ENCODE peak calls at places on chromosome 1, in eight cellular contexts. E, K, G, N, H, V, Y and T are unnamed samples.

GRCh38 chr1:222529916-222530315 is 18.0 kb downstream of the HHIPL2 start:
- DNase-seq in E (no peak), K (no peak), G (no peak), N (no peak), H (no peak), V (no peak), Y (no peak), T (no peak)

GRCh38 chr1:170711682-170712081 is 47.8 kb downstream of the PRRX1 start:
- DNase-seq in E (no peak), K (peak; percentile 95), G (no peak), N (no peak), H (no peak), V (no peak), Y (no peak), T (no peak)

GRCh38 chr1:9231648-9232332 is 2.8 kb upstream of the H6PD start:
- DNase-seq in E (no peak), K (peak; percentile 64), G (no peak), N (no peak), H (no peak), V (no peak), Y (no peak), T (no peak)

GRCh38 chr1:234326493-234327366 is 46.5 kb upstream of the COA6 start:
- DNase-seq in E (peak; percentile 79), K (peak; percentile 43), G (peak; percentile 67), N (peak; percentile 48), H (peak; percentile 43), V (peak; percentile 60), Y (peak; percentile 58), T (peak; percentile 53)

GRCh38 chr1:8562881-8563865 is 245.3 kb downstream of the SLC45A1 start:
- DNase-seq in E (no peak), K (peak; percentile 54), G (no peak), N (no peak), H (no peak), V (no peak), Y (no peak), T (no peak)

GRCh38 chr1:50969611-50970507 is at the start of gene CDKN2C:
- DNase-seq in E (no peak), K (peak; percentile 86), G (peak; percentile 91), N (peak; percentile 93), H (peak; percentile 65), V (peak; percentile 59), Y (peak; percentile 80), T (peak; percentile 84)

GRCh38 chr1:161307892-161308638 is 1.7 kb downstream of the MPZ start:
- DNase-seq in E (no peak), K (peak; percentile 37), G (no peak), N (no peak), H (no peak), V (no peak), Y (no peak), T (no peak)

GRCh38 chr1:198932351-198932991 is 293.6 kb downstream of the PTPRC start:
- DNase-seq in E (no peak), K (peak; percentile 75), G (no peak), N (peak; percentile 93), H (no peak), V (no peak), Y (peak; percentile 45), T (no peak)

GRCh38 chr1:200934676-200935245 is 40.1 kb downstream of the INAVA start:
- DNase-seq in E (no peak), K (no peak), G (no peak), N (no peak), H (no peak), V (no peak), Y (no peak), T (no peak)

GRCh38 chr1:234724517-234725176 is 114.7 kb upstream of the IRF2BP2 start:
- DNase-seq in E (no peak), K (no peak), G (peak; percentile 85), N (no peak), H (peak; percentile 69), V (peak; percentile 82), Y (no peak), T (peak; percentile 90)

GRCh38 chr1:163054056-163054706 is 15.0 kb upstream of the RGS4 start:
- DNase-seq in E (no peak), K (no peak), G (no peak), N (no peak), H (peak; percentile 52), V (no peak), Y (no peak), T (no peak)

GRCh38 chr1:25099343-25099951 is 132.9 kb downstream of the SYF2 start:
- DNase-seq in E (no peak), K (no peak), G (no peak), N (no peak), H (no peak), V (no peak), Y (peak; percentile 13), T (no peak)
- H3K4me1 ChIP-seq in E (peaks cover 27% of the 10 kb centered on the region), K (no peaks in the 10 kb centered on the region), G (no peaks in the 10 kb centered on the region), N (no peaks in the 10 kb centered on the region), H (no peaks in the 10 kb centered on the region), V (no peaks in the 10 kb centered on the region), Y (peaks cover 20% of the 10 kb centered on the region), T (peaks cover 2% of the 10 kb centered on the region)

GRCh38 chr1:21311016-21311415 is 20.8 kb upstream of the ECE1 start:
- DNase-seq in E (no peak), K (no peak), G (no peak), N (no peak), H (no peak), V (no peak), Y (no peak), T (peak; percentile 77)

GRCh38 chr1:21308330-21308729 is 18.1 kb upstream of the ECE1 start:
- DNase-seq in E (no peak), K (no peak), G (no peak), N (no peak), H (no peak), V (no peak), Y (no peak), T (no peak)

GRCh38 chr1:21307210-21307609 is 16.9 kb upstream of the ECE1 start:
- DNase-seq in E (no peak), K (no peak), G (no peak), N (no peak), H (no peak), V (no peak), Y (no peak), T (no peak)

GRCh38 chr1:21307663-21308062 is 17.4 kb upstream of the ECE1 start:
- DNase-seq in E (no peak), K (no peak), G (no peak), N (no peak), H (no peak), V (no peak), Y (no peak), T (no peak)

GRCh38 chr1:21308847-21309652 is 18.8 kb upstream of the ECE1 start:
- DNase-seq in E (no peak), K (no peak), G (peak; percentile 78), N (no peak), H (no peak), V (peak; percentile 66), Y (no peak), T (peak; percentile 72)
- H3K4me1 ChIP-seq in E (no peaks in the 10 kb centered on the region), K (peaks cover 60% of the 10 kb centered on the region), G (peaks cover 66% of the 10 kb centered on the region), N (no peaks in the 10 kb centered on the region), H (no peaks in the 10 kb centered on the region), V (peaks cover 53% of the 10 kb centered on the region), Y (peaks cover 7% of the 10 kb centered on the region), T (peaks cover 20% of the 10 kb centered on the region)

DNA sequence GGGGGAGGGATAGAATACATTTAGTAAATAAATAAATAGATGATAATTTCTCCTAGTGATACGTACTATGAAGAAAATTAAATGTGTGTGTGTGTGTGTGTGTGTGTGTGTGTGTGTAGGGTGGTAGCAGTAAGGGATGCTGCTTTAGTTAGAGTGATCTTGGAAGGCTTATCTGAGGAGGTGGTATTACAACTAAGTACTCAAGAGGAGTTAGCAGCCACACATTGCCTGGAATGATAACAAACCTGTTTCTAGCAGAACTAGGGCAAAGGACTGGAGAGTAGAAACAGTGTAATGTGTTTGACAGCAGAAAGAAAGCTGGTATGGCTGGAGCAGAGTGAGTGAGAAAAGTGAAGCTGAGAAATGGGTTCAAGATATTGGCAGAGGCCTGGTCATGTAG is 58.3 kb upstream of the FASLG start:
- DNase-seq in E (no peak), K (no peak), G (no peak), N (no peak), H (no peak), V (no peak), Y (no peak), T (no peak)
- H3K4me1 ChIP-seq in E (no peaks in the 10 kb centered on the region), K (no peaks in the 10 kb centered on the region), G (peaks cover 10% of the 10 kb centered on the region), N (peaks cover 7% of the 10 kb centered on the region), H (no peaks in the 10 kb centered on the region), V (no peaks in the 10 kb centered on the region), Y (no peaks in the 10 kb centered on the region), T (no peaks in the 10 kb centered on the region)

DNA sequence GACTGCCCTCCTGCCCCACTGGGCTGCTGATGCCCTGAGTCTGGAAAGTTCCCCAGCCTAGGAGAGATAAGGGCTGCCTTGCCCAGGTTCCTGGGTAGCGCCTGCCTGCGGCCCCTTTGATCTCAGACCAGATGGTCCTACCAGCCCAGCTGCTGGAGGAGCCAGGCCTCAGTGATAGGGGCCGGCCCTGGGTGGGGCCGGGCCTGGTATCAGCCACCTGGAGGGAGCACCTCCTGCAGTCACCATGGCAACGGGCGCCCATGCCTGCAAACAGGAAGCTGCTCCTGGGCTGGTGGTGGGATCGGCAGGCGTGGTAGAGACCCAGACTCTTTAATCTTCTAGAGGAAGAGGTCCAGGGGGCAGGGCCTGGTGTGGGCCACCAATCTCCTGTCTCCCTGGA is 119.7 kb upstream of the WNT4 start:
- DNase-seq in E (peak; percentile 9), K (no peak), G (peak; percentile 46), N (no peak), H (no peak), V (peak; percentile 82), Y (peak; percentile 77), T (no peak)
- H3K4me1 ChIP-seq in E (no peaks in the 10 kb centered on the region), K (peaks cover 10% of the 10 kb centered on the region), G (peaks cover 3% of the 10 kb centered on the region), N (no peaks in the 10 kb centered on the region), H (no peaks in the 10 kb centered on the region), V (peaks cover 56% of the 10 kb centered on the region), Y (peaks cover 12% of the 10 kb centered on the region), T (no peaks in the 10 kb centered on the region)

GRCh38 chr1:165865941-165866340 is 38.5 kb downstream of the UCK2 start:
- DNase-seq in E (no peak), K (no peak), G (no peak), N (no peak), H (no peak), V (no peak), Y (no peak), T (no peak)
- H3K4me1 ChIP-seq in E (peaks cover 10% of the 10 kb centered on the region), K (peaks cover 2% of the 10 kb centered on the region), G (peaks cover 30% of the 10 kb centered on the region), N (peaks cover 14% of the 10 kb centered on the region), H (peaks cover 15% of the 10 kb centered on the region), V (peaks cover 15% of the 10 kb centered on the region), Y (peaks cover 12% of the 10 kb centered on the region), T (no peaks in the 10 kb centered on the region)

GRCh38 chr1:154578058-154578418 is 10.5 kb downstream of the CHRNB2 start:
- DNase-seq in E (no peak), K (no peak), G (no peak), N (no peak), H (no peak), V (no peak), Y (no peak), T (peak; percentile 70)
- H3K4me1 ChIP-seq in E (peaks cover 12% of the 10 kb centered on the region), K (peaks cover 4% of the 10 kb centered on the region), G (no peaks in the 10 kb centered on the region), N (no peaks in the 10 kb centered on the region), H (no peaks in the 10 kb centered on the region), V (no peaks in the 10 kb centered on the region), Y (peaks cover 46% of the 10 kb centered on the region), T (peaks cover 3% of the 10 kb centered on the region)

DNA sequence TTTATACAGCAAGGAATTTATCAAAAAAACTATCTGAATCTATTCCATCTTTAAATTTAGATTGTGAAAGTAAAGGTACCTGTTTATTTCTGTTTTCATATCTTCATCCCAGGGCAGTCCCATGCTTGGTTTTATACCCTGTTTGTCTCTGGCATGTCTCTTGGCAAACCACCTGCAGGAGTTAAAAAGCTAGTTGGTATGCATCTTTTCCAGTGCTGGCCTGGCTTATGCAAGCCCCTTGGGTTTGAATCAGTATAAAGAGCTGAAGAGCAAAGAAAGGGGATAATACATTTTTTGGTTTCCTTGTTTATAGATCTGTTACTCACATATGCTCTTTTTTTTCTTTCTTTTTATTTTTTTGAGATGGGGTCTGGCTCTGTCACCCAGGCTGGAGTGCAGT is 37.8 kb downstream of the LRRC8C start:
- DNase-seq in E (peak; percentile 19), K (no peak), G (no peak), N (no peak), H (no peak), V (no peak), Y (no peak), T (no peak)
- H3K4me1 ChIP-seq in E (peaks cover 21% of the 10 kb centered on the region), K (peaks cover 2% of the 10 kb centered on the region), G (no peaks in the 10 kb centered on the region), N (no peaks in the 10 kb centered on the region), H (peaks cover 33% of the 10 kb centered on the region), V (no peaks in the 10 kb centered on the region), Y (peaks cover 40% of the 10 kb centered on the region), T (peaks cover 2% of the 10 kb centered on the region)